ENCODE peak calls at places on chromosomes 3 and 15, in six cellular contexts. One of them, this sample, is unnamed.

GRCh38 chr3:149277338-149277813 is 55.7 kb upstream of the CP start:
- DNase-seq in AG10803: peak; percentile 80
- DNase-seq in AG04450: peak; percentile 18
- DNase-seq in testis: no peak
- DNase-seq in neural progenitor cell: no peak
- DNase-seq in fibroblast of villous mesenchyme: peak; percentile 87
- DNase-seq in this sample: peak; percentile 86

GRCh38 chr3:188901671-188902331 is 270.0 kb upstream of the TPRG1 start:
- DNase-seq in AG04450: no peak
- DNase-seq in testis: no peak
- DNase-seq in AG10803: peak; percentile 35
- DNase-seq in neural progenitor cell: no peak
- DNase-seq in fibroblast of villous mesenchyme: no peak
- DNase-seq in this sample: peak; percentile 24

GRCh38 chr3:196287066-196287404 is 491 bp downstream of the PCYT1A start:
- DNase-seq in testis: peak; percentile 62
- DNase-seq in fibroblast of villous mesenchyme: peak; percentile 42
- DNase-seq in neural progenitor cell: no peak
- DNase-seq in AG04450: no peak
- DNase-seq in AG10803: peak; percentile 25
- DNase-seq in this sample: peak; percentile 26

GRCh38 chr3:50459792-50460191 is 43.6 kb downstream of the CACNA2D2 start:
- DNase-seq in neural progenitor cell: peak; percentile 36
- DNase-seq in AG10803: no peak
- DNase-seq in AG04450: no peak
- DNase-seq in testis: no peak
- DNase-seq in fibroblast of villous mesenchyme: no peak
- DNase-seq in this sample: no peak

GRCh38 chr3:139937674-139938279 is 2.8 kb downstream of the CLSTN2 start:
- DNase-seq in AG04450: peak; percentile 1
- DNase-seq in testis: peak; percentile 66
- DNase-seq in neural progenitor cell: peak; percentile 48
- DNase-seq in fibroblast of villous mesenchyme: peak; percentile 56
- DNase-seq in AG10803: peak; percentile 49
- DNase-seq in this sample: peak; percentile 62

GRCh38 chr3:17057316-17057715 is 172.6 kb downstream of the PLCL2 start:
- DNase-seq in fibroblast of villous mesenchyme: no peak
- DNase-seq in testis: no peak
- DNase-seq in neural progenitor cell: no peak
- DNase-seq in AG04450: no peak
- DNase-seq in AG10803: peak; percentile 79
- DNase-seq in this sample: peak; percentile 72

GRCh38 chr3:64422932-64423331 is 197.7 kb upstream of the PRICKLE2 start:
- DNase-seq in AG10803: no peak
- DNase-seq in testis: no peak
- DNase-seq in neural progenitor cell: no peak
- DNase-seq in fibroblast of villous mesenchyme: no peak
- DNase-seq in AG04450: no peak
- DNase-seq in this sample: no peak

GRCh38 chr15:29978411-29979382 is 104.1 kb upstream of the GOLGA8J start:
- DNase-seq in neural progenitor cell: no peak
- DNase-seq in testis: no peak
- DNase-seq in AG04450: no peak
- DNase-seq in AG10803: peak; percentile 21
- DNase-seq in fibroblast of villous mesenchyme: peak; percentile 72
- DNase-seq in this sample: peak; percentile 28

GRCh38 chr15:88649286-88649733 is 10.5 kb downstream of the ISG20 start:
- DNase-seq in fibroblast of villous mesenchyme: peak; percentile 64
- DNase-seq in AG10803: peak; percentile 87
- DNase-seq in AG04450: peak; percentile 95
- DNase-seq in testis: peak; percentile 46
- DNase-seq in neural progenitor cell: no peak
- DNase-seq in this sample: peak; percentile 91

GRCh38 chr3:139281096-139281495 is 62.7 kb upstream of the MRPS22 start:
- DNase-seq in neural progenitor cell: no peak
- DNase-seq in AG10803: peak; percentile 87
- DNase-seq in fibroblast of villous mesenchyme: peak; percentile 26
- DNase-seq in testis: no peak
- DNase-seq in AG04450: no peak
- DNase-seq in this sample: peak; percentile 22

GRCh38 chr3:109685084-109686079 is 348.0 kb upstream of the DPPA4 start:
- DNase-seq in AG04450: peak; percentile 97
- DNase-seq in fibroblast of villous mesenchyme: peak; percentile 91
- DNase-seq in neural progenitor cell: no peak
- DNase-seq in AG10803: peak; percentile 97
- DNase-seq in testis: peak; percentile 64
- DNase-seq in this sample: peak; percentile 99

GRCh38 chr3:48561045-48561736 is 2.4 kb downstream of the UCN2 start:
- DNase-seq in AG10803: peak; percentile 39
- DNase-seq in testis: peak; percentile 58
- DNase-seq in neural progenitor cell: peak; percentile 89
- DNase-seq in AG04450: no peak
- DNase-seq in fibroblast of villous mesenchyme: peak; percentile 65
- DNase-seq in this sample: peak; percentile 66

GRCh38 chr3:24018784-24019570 is 73.9 kb downstream of the NR1D2 start:
- DNase-seq in fibroblast of villous mesenchyme: no peak
- DNase-seq in testis: no peak
- DNase-seq in AG10803: no peak
- DNase-seq in AG04450: no peak
- DNase-seq in neural progenitor cell: no peak
- DNase-seq in this sample: no peak

GRCh38 chr3:51873876-51874275 is 1.5 kb downstream of the IQCF5 start:
- DNase-seq in neural progenitor cell: no peak
- DNase-seq in testis: no peak
- DNase-seq in fibroblast of villous mesenchyme: no peak
- DNase-seq in AG10803: no peak
- DNase-seq in AG04450: no peak
- DNase-seq in this sample: no peak

GRCh38 chr15:31265090-31265870 is 61.4 kb upstream of the KLF13 start:
- DNase-seq in fibroblast of villous mesenchyme: no peak
- DNase-seq in testis: peak; percentile 12
- DNase-seq in neural progenitor cell: peak; percentile 9
- DNase-seq in AG10803: no peak
- DNase-seq in AG04450: no peak
- DNase-seq in this sample: no peak

GRCh38 chr3:196082471-196082971 is 631 bp upstream of the TFRC start:
- DNase-seq in fibroblast of villous mesenchyme: peak; percentile 28
- DNase-seq in testis: no peak
- DNase-seq in AG04450: no peak
- DNase-seq in neural progenitor cell: no peak
- DNase-seq in AG10803: no peak
- DNase-seq in this sample: no peak

GRCh38 chr3:12727481-12727880 is 31.6 kb downstream of the TMEM40 start:
- DNase-seq in neural progenitor cell: no peak
- DNase-seq in testis: no peak
- DNase-seq in fibroblast of villous mesenchyme: no peak
- DNase-seq in AG04450: no peak
- DNase-seq in AG10803: no peak
- DNase-seq in this sample: no peak

GRCh38 chr15:60548101-60548500 is 69.2 kb upstream of the ICE2 start:
- DNase-seq in AG10803: no peak
- DNase-seq in fibroblast of villous mesenchyme: no peak
- DNase-seq in neural progenitor cell: no peak
- DNase-seq in testis: no peak
- DNase-seq in AG04450: no peak
- DNase-seq in this sample: no peak

GRCh38 chr3:83403927-83404326 is 1554.9 kb upstream of the CADM2 start:
- DNase-seq in AG04450: no peak
- DNase-seq in testis: no peak
- DNase-seq in AG10803: no peak
- DNase-seq in neural progenitor cell: no peak
- DNase-seq in fibroblast of villous mesenchyme: no peak
- DNase-seq in this sample: no peak

GRCh38 chr15:82183121-82184031 is 79.2 kb downstream of the EFL1 start:
- DNase-seq in fibroblast of villous mesenchyme: peak; percentile 43
- DNase-seq in AG04450: peak; percentile 65
- DNase-seq in testis: no peak
- DNase-seq in AG10803: peak; percentile 61
- DNase-seq in neural progenitor cell: no peak
- DNase-seq in this sample: peak; percentile 85

GRCh38 chr3:127062926-127063325 is 80.0 kb downstream of the PLXNA1 start:
- DNase-seq in AG10803: no peak
- DNase-seq in neural progenitor cell: no peak
- DNase-seq in AG04450: no peak
- DNase-seq in fibroblast of villous mesenchyme: no peak
- DNase-seq in testis: no peak
- DNase-seq in this sample: no peak

GRCh38 chr3:175495331-175495730 is 636.2 kb downstream of the NAALADL2 start:
- DNase-seq in neural progenitor cell: no peak
- DNase-seq in AG10803: no peak
- DNase-seq in fibroblast of villous mesenchyme: no peak
- DNase-seq in testis: no peak
- DNase-seq in AG04450: no peak
- DNase-seq in this sample: no peak

GRCh38 chr3:71397046-71397445 is 186.5 kb downstream of the FOXP1 start:
- DNase-seq in AG04450: no peak
- DNase-seq in testis: peak; percentile 28
- DNase-seq in fibroblast of villous mesenchyme: peak; percentile 38
- DNase-seq in AG10803: peak; percentile 21
- DNase-seq in neural progenitor cell: peak; percentile 42
- DNase-seq in this sample: peak; percentile 62

GRCh38 chr15:77966540-77967290 is 110.8 kb downstream of the TBC1D2B start:
- DNase-seq in fibroblast of villous mesenchyme: peak; percentile 62
- DNase-seq in AG10803: peak; percentile 53
- DNase-seq in AG04450: peak; percentile 11
- DNase-seq in testis: no peak
- DNase-seq in neural progenitor cell: peak; percentile 62
- DNase-seq in this sample: peak; percentile 44

GRCh38 chr3:178217479-178217878 is 318.8 kb upstream of the KCNMB2 start:
- DNase-seq in fibroblast of villous mesenchyme: no peak
- DNase-seq in AG10803: no peak
- DNase-seq in testis: no peak
- DNase-seq in AG04450: no peak
- DNase-seq in neural progenitor cell: no peak
- DNase-seq in this sample: no peak

GRCh38 chr3:189712906-189713483 is 81.8 kb downstream of the TP63 start:
- DNase-seq in AG04450: no peak
- DNase-seq in fibroblast of villous mesenchyme: peak; percentile 46
- DNase-seq in neural progenitor cell: no peak
- DNase-seq in testis: no peak
- DNase-seq in AG10803: peak; percentile 47
- DNase-seq in this sample: peak; percentile 24

GRCh38 chr15:57538822-57539221 is 52.9 kb upstream of the MYZAP start:
- DNase-seq in AG04450: no peak
- DNase-seq in neural progenitor cell: no peak
- DNase-seq in testis: no peak
- DNase-seq in AG10803: no peak
- DNase-seq in fibroblast of villous mesenchyme: no peak
- DNase-seq in this sample: no peak

GRCh38 chr15:57541271-57541670 is 50.4 kb upstream of the MYZAP start:
- DNase-seq in AG04450: no peak
- DNase-seq in testis: no peak
- DNase-seq in fibroblast of villous mesenchyme: no peak
- DNase-seq in AG10803: no peak
- DNase-seq in neural progenitor cell: no peak
- DNase-seq in this sample: no peak

GRCh38 chr15:57540736-57541135 is 51.0 kb upstream of the MYZAP start:
- DNase-seq in testis: no peak
- DNase-seq in fibroblast of villous mesenchyme: no peak
- DNase-seq in AG04450: no peak
- DNase-seq in AG10803: no peak
- DNase-seq in neural progenitor cell: no peak
- DNase-seq in this sample: no peak

GRCh38 chr15:57537072-57537471 is 54.6 kb upstream of the MYZAP start:
- DNase-seq in AG04450: no peak
- DNase-seq in neural progenitor cell: peak; percentile 70
- DNase-seq in fibroblast of villous mesenchyme: peak; percentile 63
- DNase-seq in AG10803: peak; percentile 92
- DNase-seq in testis: no peak
- DNase-seq in this sample: peak; percentile 79

DNA sequence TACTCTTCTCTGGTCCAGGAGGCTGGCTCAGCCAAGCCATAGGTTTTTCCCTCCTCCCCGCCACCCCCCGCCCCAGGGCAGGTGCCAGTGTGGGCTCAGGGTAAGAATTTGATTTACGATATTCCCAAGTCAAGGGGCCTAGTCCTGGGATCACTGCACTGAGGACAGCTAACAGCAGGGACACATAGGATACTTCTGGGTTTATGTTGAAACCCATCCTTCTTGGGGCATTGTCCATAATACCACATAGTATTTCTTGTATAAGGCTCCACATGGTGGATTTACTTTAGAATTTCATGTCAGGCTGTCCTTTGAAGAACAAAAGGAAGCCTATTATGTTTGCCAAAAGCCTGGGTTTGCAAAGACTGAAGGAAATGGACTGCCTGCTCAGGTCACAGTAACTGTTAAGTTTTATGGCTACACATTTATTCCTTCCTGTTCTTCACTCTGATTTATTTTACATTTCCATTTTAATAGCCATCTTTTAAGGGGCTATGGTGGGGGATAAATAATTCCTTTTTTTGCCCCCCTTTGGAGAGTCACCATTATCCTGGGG is 53.7 kb upstream of the MYZAP start:
- DNase-seq in testis: no peak
- DNase-seq in AG04450: no peak
- DNase-seq in neural progenitor cell: no peak
- DNase-seq in AG10803: no peak
- DNase-seq in fibroblast of villous mesenchyme: no peak
- DNase-seq in this sample: no peak
- TF ChIP-seq CTCF in testis: no peak
- TF ChIP-seq CTCF in AG04450: no peak
- TF ChIP-seq CTCF in neural progenitor cell: no peak
- TF ChIP-seq CTCF in AG10803: no peak
- TF ChIP-seq CTCF in fibroblast of villous mesenchyme: no peak
- TF ChIP-seq CTCF in this sample: no peak

DNA sequence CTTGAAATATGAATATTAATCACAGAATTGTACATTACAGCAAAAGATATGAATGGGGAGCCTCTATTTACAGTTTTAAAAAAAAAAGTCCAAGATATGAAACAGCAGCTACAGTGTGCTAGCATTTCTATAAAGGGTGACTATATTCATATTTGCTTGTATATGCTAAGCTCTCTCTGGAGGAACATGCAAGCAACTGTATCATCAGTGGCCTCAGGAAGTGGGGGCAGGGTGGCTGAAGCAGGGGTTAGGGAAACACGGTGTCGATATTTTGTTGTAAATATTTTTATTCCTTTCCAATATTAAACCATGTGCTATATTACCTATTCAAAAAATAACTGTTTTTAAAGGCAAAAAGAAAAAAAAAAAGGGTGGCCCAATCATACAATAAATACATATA is 2.3 kb downstream of the UACA start:
- DNase-seq in neural progenitor cell: no peak
- DNase-seq in AG04450: no peak
- DNase-seq in fibroblast of villous mesenchyme: peak; percentile 50
- DNase-seq in AG10803: no peak
- DNase-seq in testis: no peak
- DNase-seq in this sample: peak; percentile 29
- H3K4me3 ChIP-seq in neural progenitor cell: no peak overlapping the region
- H3K4me3 ChIP-seq in AG04450: peak overlapping the region; percentile 85
- H3K4me3 ChIP-seq in fibroblast of villous mesenchyme: peak overlapping the region; percentile 94
- H3K4me3 ChIP-seq in AG10803: no peak overlapping the region
- H3K4me3 ChIP-seq in testis: no peak overlapping the region
- H3K4me3 ChIP-seq in this sample: peak overlapping the region; percentile 21

GRCh38 chr3:170037463-170038433 is at the start of gene GPR160:
- DNase-seq in fibroblast of villous mesenchyme: peak; percentile 42
- DNase-seq in AG10803: peak; percentile 12
- DNase-seq in neural progenitor cell: peak; percentile 89
- DNase-seq in testis: peak; percentile 83
- DNase-seq in AG04450: no peak
- DNase-seq in this sample: peak; percentile 43
- TF ChIP-seq CTCF in fibroblast of villous mesenchyme: peak; percentile 68
- TF ChIP-seq CTCF in AG10803: peak; percentile 52
- TF ChIP-seq CTCF in neural progenitor cell: peak; percentile 85
- TF ChIP-seq CTCF in testis: peak; percentile 59
- TF ChIP-seq CTCF in AG04450: peak; percentile 62
- TF ChIP-seq CTCF in this sample: peak; percentile 71

GRCh38 chr15:65394936-65395335 is 17.1 kb upstream of the IGDCC3 start:
- DNase-seq in AG04450: no peak
- DNase-seq in neural progenitor cell: no peak
- DNase-seq in AG10803: no peak
- DNase-seq in testis: no peak
- DNase-seq in fibroblast of villous mesenchyme: no peak
- DNase-seq in this sample: no peak
- H3K4me3 ChIP-seq in AG04450: no peak overlapping the region
- H3K4me3 ChIP-seq in neural progenitor cell: no peak overlapping the region
- H3K4me3 ChIP-seq in AG10803: no peak overlapping the region
- H3K4me3 ChIP-seq in testis: no peak overlapping the region
- H3K4me3 ChIP-seq in fibroblast of villous mesenchyme: no peak overlapping the region
- H3K4me3 ChIP-seq in this sample: no peak overlapping the region

This sample was measured in cardiac fibroblast.